ENCODE peak calls at places on chromosomes 13 and 19, in five cellular contexts. One of them, this sample, is unnamed.

GRCh38 chr19:52673014-52673413 is 34.9 kb upstream of the ZNF83 start:
- DNase-seq in WTC11: no peak
- DNase-seq in H1: no peak
- DNase-seq in GM12878: no peak
- DNase-seq in K562: no peak
- DNase-seq in this sample: no peak

GRCh38 chr19:3826163-3826562 is 40.0 kb upstream of the MATK start:
- DNase-seq in WTC11: no peak
- DNase-seq in H1: no peak
- DNase-seq in GM12878: no peak
- DNase-seq in K562: no peak
- DNase-seq in this sample: no peak

GRCh38 chr13:44649118-44649455 is 73.0 kb upstream of the TSC22D1 start:
- DNase-seq in WTC11: no peak
- DNase-seq in H1: peak; percentile 44
- DNase-seq in GM12878: no peak
- DNase-seq in K562: no peak
- DNase-seq in this sample: no peak

GRCh38 chr19:13077233-13077632 is 25.4 kb downstream of the LYL1 start:
- DNase-seq in WTC11: no peak
- DNase-seq in H1: no peak
- DNase-seq in GM12878: no peak
- DNase-seq in K562: no peak
- DNase-seq in this sample: no peak

GRCh38 chr13:31037351-31037750 is 104.9 kb downstream of the TEX26 start:
- DNase-seq in WTC11: no peak
- DNase-seq in H1: no peak
- DNase-seq in GM12878: no peak
- DNase-seq in K562: no peak
- DNase-seq in this sample: no peak

GRCh38 chr13:30796132-30796832 is 60.9 kb downstream of the ALOX5AP start:
- DNase-seq in WTC11: no peak
- DNase-seq in H1: no peak
- DNase-seq in GM12878: peak; percentile 45
- DNase-seq in K562: no peak
- DNase-seq in this sample: no peak

GRCh38 chr13:41587490-41587889 is 130.1 kb downstream of the RGCC start:
- DNase-seq in WTC11: peak; percentile 38
- DNase-seq in H1: no peak
- DNase-seq in GM12878: no peak
- DNase-seq in K562: no peak
- DNase-seq in this sample: no peak

GRCh38 chr13:97004886-97005285 is 10.6 kb upstream of the OXGR1 start:
- DNase-seq in WTC11: no peak
- DNase-seq in H1: no peak
- DNase-seq in GM12878: no peak
- DNase-seq in K562: no peak
- DNase-seq in this sample: no peak

GRCh38 chr19:2332341-2333026 is 4.0 kb downstream of the SPPL2B start:
- DNase-seq in WTC11: no peak
- DNase-seq in H1: no peak
- DNase-seq in GM12878: peak; percentile 56
- DNase-seq in K562: no peak
- DNase-seq in this sample: no peak

GRCh38 chr19:31002852-31003251 is 346.4 kb downstream of the TSHZ3 start:
- DNase-seq in WTC11: no peak
- DNase-seq in H1: no peak
- DNase-seq in GM12878: no peak
- DNase-seq in K562: no peak
- DNase-seq in this sample: no peak

GRCh38 chr13:46672338-46673090 is 119.5 kb downstream of the LRCH1 start:
- DNase-seq in WTC11: no peak
- DNase-seq in H1: no peak
- DNase-seq in GM12878: no peak
- DNase-seq in K562: no peak
- DNase-seq in this sample: no peak

GRCh38 chr13:46507978-46508377 is 45.0 kb upstream of the LRCH1 start:
- DNase-seq in WTC11: no peak
- DNase-seq in H1: no peak
- DNase-seq in GM12878: no peak
- DNase-seq in K562: no peak
- DNase-seq in this sample: no peak

GRCh38 chr13:98992355-98992754 is 14.5 kb upstream of the DOCK9 start:
- DNase-seq in WTC11: no peak
- DNase-seq in H1: no peak
- DNase-seq in GM12878: no peak
- DNase-seq in K562: no peak
- DNase-seq in this sample: no peak

GRCh38 chr13:95212962-95213850 is 88.0 kb downstream of the ABCC4 start:
- DNase-seq in WTC11: no peak
- DNase-seq in H1: no peak
- DNase-seq in GM12878: no peak
- DNase-seq in K562: no peak
- DNase-seq in this sample: no peak

GRCh38 chr19:30799854-30800755 is 427.9 kb downstream of the ZNF536 start:
- DNase-seq in WTC11: peak; percentile 87
- DNase-seq in H1: peak; percentile 27
- DNase-seq in GM12878: no peak
- DNase-seq in K562: peak; percentile 76
- DNase-seq in this sample: peak; percentile 3

GRCh38 chr13:30569901-30570576 is 47.7 kb upstream of the USPL1 start:
- DNase-seq in WTC11: no peak
- DNase-seq in H1: peak; percentile 36
- DNase-seq in GM12878: no peak
- DNase-seq in K562: peak; percentile 5
- DNase-seq in this sample: peak; percentile 52

GRCh38 chr13:34376483-34376882 is 558.5 kb downstream of the RFC3 start:
- DNase-seq in WTC11: no peak
- DNase-seq in H1: no peak
- DNase-seq in GM12878: no peak
- DNase-seq in K562: no peak
- DNase-seq in this sample: no peak

GRCh38 chr13:24660023-24660806 is 20.0 kb upstream of the ATP12A start:
- DNase-seq in WTC11: no peak
- DNase-seq in H1: no peak
- DNase-seq in GM12878: no peak
- DNase-seq in K562: no peak
- DNase-seq in this sample: no peak

GRCh38 chr13:111472083-111472482 is 151.6 kb downstream of the TEX29 start:
- DNase-seq in WTC11: no peak
- DNase-seq in H1: no peak
- DNase-seq in GM12878: no peak
- DNase-seq in K562: no peak
- DNase-seq in this sample: no peak

GRCh38 chr13:54185101-54185500 is 1156.5 kb downstream of the OLFM4 start:
- DNase-seq in WTC11: no peak
- DNase-seq in H1: no peak
- DNase-seq in GM12878: no peak
- DNase-seq in K562: no peak
- DNase-seq in this sample: no peak

GRCh38 chr13:26685606-26686005 is 75.0 kb downstream of the GPR12 start:
- DNase-seq in WTC11: no peak
- DNase-seq in H1: no peak
- DNase-seq in GM12878: no peak
- DNase-seq in K562: no peak
- DNase-seq in this sample: no peak

GRCh38 chr19:42074513-42075363 is 1.2 kb upstream of the ZNF574 start:
- DNase-seq in WTC11: no peak
- DNase-seq in H1: no peak
- DNase-seq in GM12878: no peak
- DNase-seq in K562: peak; percentile 71
- DNase-seq in this sample: no peak

GRCh38 chr13:44218501-44219240 is 155.0 kb upstream of the SERP2 start:
- DNase-seq in WTC11: no peak
- DNase-seq in H1: no peak
- DNase-seq in GM12878: no peak
- DNase-seq in K562: no peak
- DNase-seq in this sample: no peak

GRCh38 chr13:99992912-99993311 is 11.3 kb downstream of the ZIC2 start:
- DNase-seq in WTC11: no peak
- DNase-seq in H1: no peak
- DNase-seq in GM12878: no peak
- DNase-seq in K562: no peak
- DNase-seq in this sample: no peak

GRCh38 chr19:14381689-14382474 is 638 bp downstream of the ADGRE5 start:
- DNase-seq in WTC11: no peak
- DNase-seq in H1: no peak
- DNase-seq in GM12878: no peak
- DNase-seq in K562: peak; percentile 55
- DNase-seq in this sample: no peak

GRCh38 chr13:46062190-46062589 is 9.6 kb upstream of the ZC3H13 start:
- DNase-seq in WTC11: no peak
- DNase-seq in H1: no peak
- DNase-seq in GM12878: no peak
- DNase-seq in K562: no peak
- DNase-seq in this sample: no peak

GRCh38 chr19:38455031-38455430 is 21.5 kb downstream of the RYR1 start:
- DNase-seq in WTC11: no peak
- DNase-seq in H1: no peak
- DNase-seq in GM12878: no peak
- DNase-seq in K562: no peak
- DNase-seq in this sample: peak; percentile 18

GRCh38 chr13:77544365-77544764 is 8.9 kb downstream of the SCEL start:
- DNase-seq in WTC11: no peak
- DNase-seq in H1: no peak
- DNase-seq in GM12878: no peak
- DNase-seq in K562: no peak
- DNase-seq in this sample: no peak

GRCh38 chr13:75946746-75947397 is 310.7 kb downstream of the LMO7 start:
- DNase-seq in WTC11: no peak
- DNase-seq in H1: no peak
- DNase-seq in GM12878: no peak
- DNase-seq in K562: no peak
- DNase-seq in this sample: no peak

GRCh38 chr19:41323023-41323422 is 13.1 kb downstream of the CCDC97 start:
- DNase-seq in WTC11: no peak
- DNase-seq in H1: no peak
- DNase-seq in GM12878: no peak
- DNase-seq in K562: no peak
- DNase-seq in this sample: no peak

GRCh38 chr19:38869836-38870607 is 8.1 kb downstream of the RINL start:
- DNase-seq in WTC11: peak; percentile 89
- DNase-seq in H1: no peak
- DNase-seq in GM12878: no peak
- DNase-seq in K562: no peak
- DNase-seq in this sample: no peak

GRCh38 chr19:19137556-19138109 is 645 bp downstream of the TMEM161A start:
- DNase-seq in WTC11: no peak
- DNase-seq in H1: no peak
- DNase-seq in GM12878: no peak
- DNase-seq in K562: peak; percentile 28
- DNase-seq in this sample: no peak

GRCh38 chr13:46896346-46897138 is at the start of gene HTR2A:
- DNase-seq in WTC11: no peak
- DNase-seq in H1: no peak
- DNase-seq in GM12878: no peak
- DNase-seq in K562: no peak
- DNase-seq in this sample: no peak

DNA sequence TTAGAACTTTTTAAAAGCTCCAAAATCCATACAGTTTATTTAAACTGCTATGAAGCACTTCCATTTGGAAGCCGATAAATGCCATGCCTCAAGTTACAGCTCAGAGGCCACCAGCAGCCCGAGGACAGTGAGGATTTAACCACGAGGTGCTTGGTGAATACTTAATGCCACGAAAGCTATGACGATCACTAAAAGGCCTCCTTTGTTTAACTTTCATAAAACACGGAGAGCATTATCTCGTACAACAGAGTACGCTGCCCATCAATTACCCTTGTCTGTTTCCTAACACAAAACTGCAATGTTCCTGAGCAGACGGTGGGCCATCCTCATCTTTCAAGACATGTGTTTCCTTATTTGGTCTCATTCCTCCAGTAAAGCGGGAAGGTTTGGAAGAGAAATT is 58.4 kb downstream of the PEPD start:
- DNase-seq in WTC11: no peak
- DNase-seq in H1: no peak
- DNase-seq in GM12878: no peak
- DNase-seq in K562: no peak
- DNase-seq in this sample: no peak
- TF ChIP-seq ATF2 in WTC11: no peak
- TF ChIP-seq ATF2 in H1: no peak
- TF ChIP-seq ATF2 in GM12878: no peak
- TF ChIP-seq ATF2 in K562: no peak
- TF ChIP-seq ATF2 in this sample: no peak

GRCh38 chr19:16328824-16329482 is 4.3 kb downstream of the KLF2 start:
- DNase-seq in WTC11: no peak
- DNase-seq in H1: no peak
- DNase-seq in GM12878: no peak
- DNase-seq in K562: no peak
- DNase-seq in this sample: no peak
- TF ChIP-seq ATF2 in WTC11: no peak
- TF ChIP-seq ATF2 in H1: no peak
- TF ChIP-seq ATF2 in GM12878: no peak
- TF ChIP-seq ATF2 in K562: no peak
- TF ChIP-seq ATF2 in this sample: no peak

GRCh38 chr19:58466089-58466759 is 656 bp upstream of the ZNF324 start:
- DNase-seq in WTC11: no peak
- DNase-seq in H1: no peak
- DNase-seq in GM12878: no peak
- DNase-seq in K562: no peak
- DNase-seq in this sample: no peak

GRCh38 chr19:58466760-58467589 is at the start of gene ZNF324:
- DNase-seq in WTC11: peak; percentile 99
- DNase-seq in H1: peak; percentile 84
- DNase-seq in GM12878: peak; percentile 76
- DNase-seq in K562: peak; percentile 95
- DNase-seq in this sample: peak; percentile 94

GRCh38 chr19:58471736-58472135 is 4.4 kb upstream of the ZNF446 start:
- DNase-seq in WTC11: no peak
- DNase-seq in H1: no peak
- DNase-seq in GM12878: no peak
- DNase-seq in K562: no peak
- DNase-seq in this sample: no peak

GRCh38 chr19:58469241-58470013 is 2.5 kb downstream of the ZNF324 start:
- DNase-seq in WTC11: no peak
- DNase-seq in H1: no peak
- DNase-seq in GM12878: no peak
- DNase-seq in K562: no peak
- DNase-seq in this sample: no peak

GRCh38 chr19:58468216-58468839 is 1.4 kb downstream of the ZNF324 start:
- DNase-seq in WTC11: no peak
- DNase-seq in H1: no peak
- DNase-seq in GM12878: no peak
- DNase-seq in K562: no peak
- DNase-seq in this sample: no peak
- TF ChIP-seq ATF2 in WTC11: no peak
- TF ChIP-seq ATF2 in H1: no peak
- TF ChIP-seq ATF2 in GM12878: no peak
- TF ChIP-seq ATF2 in K562: no peak
- TF ChIP-seq ATF2 in this sample: no peak

DNA sequence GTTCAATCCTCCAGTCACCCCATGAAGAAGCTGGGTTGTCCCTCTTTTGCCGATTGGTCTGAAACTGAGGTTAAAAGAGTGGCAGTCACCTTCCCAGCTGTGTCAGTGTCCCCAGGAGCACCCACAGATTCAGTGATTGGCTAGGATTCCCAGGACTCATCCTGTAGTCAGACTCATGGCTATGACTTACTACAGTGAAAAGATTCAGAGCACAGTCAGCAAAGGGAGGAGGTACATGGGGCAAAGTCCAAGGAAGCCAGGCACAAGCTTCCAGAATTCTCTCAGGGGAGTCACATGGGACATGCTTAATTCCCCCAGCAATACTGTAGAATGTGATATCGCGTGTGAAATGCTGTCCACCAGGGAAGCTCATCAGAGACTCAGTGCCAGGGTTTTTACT is 14.2 kb downstream of the ZNF473 start:
- DNase-seq in WTC11: no peak
- DNase-seq in H1: no peak
- DNase-seq in GM12878: no peak
- DNase-seq in K562: no peak
- DNase-seq in this sample: peak; percentile 44
- TF ChIP-seq ATF2 in WTC11: no peak
- TF ChIP-seq ATF2 in H1: no peak
- TF ChIP-seq ATF2 in GM12878: no peak
- TF ChIP-seq ATF2 in K562: no peak
- TF ChIP-seq ATF2 in this sample: no peak